ENCODE peak calls at places on chromosomes 13 and 19, in four cellular contexts. E, R, K and W are unnamed samples.

GRCh38 chr13:40644838-40645620 is 21.4 kb downstream of the FOXO1 start:
- DNase-seq in E (peak), R (no peak), K (no peak), W (peak)

GRCh38 chr13:30340367-30341184 is 33.2 kb upstream of the KATNAL1 start:
- DNase-seq in E (peak), R (no peak), K (peak), W (peak)

GRCh38 chr13:34156841-34157365 is 339.0 kb downstream of the RFC3 start:
- DNase-seq in E (peak), R (peak), K (peak), W (peak)

GRCh38 chr13:91355826-91356710 is 8.6 kb downstream of the MIR17HG start:
- DNase-seq in E (no peak), R (no peak), K (no peak), W (no peak)

GRCh38 chr19:45569619-45570421 is 14.8 kb downstream of the OPA3 start:
- DNase-seq in E (peak), R (peak), K (no peak), W (peak)

GRCh38 chr13:30108913-30109237 is 198.5 kb downstream of the KATNAL1 start:
- DNase-seq in E (no peak), R (no peak), K (no peak), W (peak)

GRCh38 chr19:5947435-5947834 is 30.5 kb downstream of the RANBP3 start:
- DNase-seq in E (no peak), R (no peak), K (peak), W (peak)

GRCh38 chr13:107865643-107866006 is 349.7 kb downstream of the LIG4 start:
- DNase-seq in E (no peak), R (no peak), K (peak), W (no peak)

GRCh38 chr13:94309576-94309975 is 169.9 kb downstream of the DCT start:
- DNase-seq in E (no peak), R (no peak), K (no peak), W (no peak)

GRCh38 chr13:95156208-95156607 is 145.0 kb downstream of the ABCC4 start:
- DNase-seq in E (no peak), R (no peak), K (peak), W (no peak)

GRCh38 chr13:46211116-46211515 is 612 bp upstream of the LRRC63 start:
- DNase-seq in E (peak), R (no peak), K (no peak), W (peak)

GRCh38 chr13:98384739-98385138 is 192.2 kb downstream of the STK24 start:
- DNase-seq in E (no peak), R (no peak), K (peak), W (no peak)

GRCh38 chr19:52640916-52641315 is 2.8 kb upstream of the ZNF83 start:
- DNase-seq in E (peak), R (peak), K (no peak), W (no peak)

GRCh38 chr19:35058370-35058769 is 16.8 kb downstream of the HPN start:
- DNase-seq in E (no peak), R (no peak), K (no peak), W (no peak)

GRCh38 chr19:8311461-8312260 is 3.5 kb upstream of the CD320 start:
- DNase-seq in E (no peak), R (no peak), K (no peak), W (no peak)

GRCh38 chr13:20431687-20432384 is 93.8 kb downstream of the CRYL1 start:
- DNase-seq in E (no peak), R (no peak), K (no peak), W (no peak)

GRCh38 chr19:18156841-18157464 is 4.0 kb downstream of the PIK3R2 start:
- DNase-seq in E (no peak), R (no peak), K (peak), W (no peak)

GRCh38 chr19:56839665-56840451 is 668 bp downstream of the PEG3 start:
- DNase-seq in E (peak), R (no peak), K (no peak), W (peak)

GRCh38 chr19:36267061-36267845 is 52.3 kb downstream of the ZNF146 start:
- DNase-seq in E (no peak), R (no peak), K (no peak), W (peak)

GRCh38 chr13:40376296-40376849 is 290.1 kb downstream of the FOXO1 start:
- DNase-seq in E (no peak), R (no peak), K (no peak), W (no peak)

GRCh38 chr19:14494910-14495677 is 833 bp downstream of the GIPC1 start:
- DNase-seq in E (no peak), R (no peak), K (no peak), W (peak)

GRCh38 chr19:51501594-51502263 is at the start of gene SIGLEC12:
- DNase-seq in E (no peak), R (no peak), K (no peak), W (no peak)

GRCh38 chr19:53900191-53900860 is 8.8 kb upstream of the CACNG7 start:
- DNase-seq in E (no peak), R (no peak), K (no peak), W (no peak)

GRCh38 chr19:46639356-46640061 is 3.5 kb upstream of the GNG8 start:
- DNase-seq in E (peak), R (no peak), K (peak), W (peak)

GRCh38 chr13:80141114-80141849 is 199.6 kb downstream of the SPRY2 start:
- DNase-seq in E (peak), R (no peak), K (peak), W (no peak)

GRCh38 chr19:14023404-14024235 is 4.3 kb upstream of the RLN3 start:
- DNase-seq in E (peak), R (peak), K (peak), W (no peak)

GRCh38 chr13:92260363-92260762 is 861.9 kb downstream of the GPC5 start:
- DNase-seq in E (peak), R (no peak), K (no peak), W (no peak)

GRCh38 chr13:110712849-110713641 is 455 bp upstream of the ING1 start:
- DNase-seq in E (peak), R (peak), K (peak), W (peak)

GRCh38 chr19:38306236-38306635 is 2.2 kb downstream of the C19orf33 start:
- DNase-seq in E (no peak), R (no peak), K (no peak), W (no peak)

GRCh38 chr19:38304866-38305429 is 897 bp downstream of the C19orf33 start:
- DNase-seq in E (peak), R (peak), K (no peak), W (peak)

GRCh38 chr19:38307076-38307475 is 3.0 kb downstream of the C19orf33 start:
- DNase-seq in E (no peak), R (no peak), K (no peak), W (no peak)

GRCh38 chr19:38304352-38304865 is 358 bp downstream of the C19orf33 start:
- DNase-seq in E (peak), R (no peak), K (no peak), W (no peak)

GRCh38 chr19:38303517-38304351 is at the start of gene C19orf33:
- DNase-seq in E (peak), R (peak), K (no peak), W (peak)
- H3K4ac ChIP-seq in E (no peak), R (no peak), K (no peak), W (no peak)

DNA sequence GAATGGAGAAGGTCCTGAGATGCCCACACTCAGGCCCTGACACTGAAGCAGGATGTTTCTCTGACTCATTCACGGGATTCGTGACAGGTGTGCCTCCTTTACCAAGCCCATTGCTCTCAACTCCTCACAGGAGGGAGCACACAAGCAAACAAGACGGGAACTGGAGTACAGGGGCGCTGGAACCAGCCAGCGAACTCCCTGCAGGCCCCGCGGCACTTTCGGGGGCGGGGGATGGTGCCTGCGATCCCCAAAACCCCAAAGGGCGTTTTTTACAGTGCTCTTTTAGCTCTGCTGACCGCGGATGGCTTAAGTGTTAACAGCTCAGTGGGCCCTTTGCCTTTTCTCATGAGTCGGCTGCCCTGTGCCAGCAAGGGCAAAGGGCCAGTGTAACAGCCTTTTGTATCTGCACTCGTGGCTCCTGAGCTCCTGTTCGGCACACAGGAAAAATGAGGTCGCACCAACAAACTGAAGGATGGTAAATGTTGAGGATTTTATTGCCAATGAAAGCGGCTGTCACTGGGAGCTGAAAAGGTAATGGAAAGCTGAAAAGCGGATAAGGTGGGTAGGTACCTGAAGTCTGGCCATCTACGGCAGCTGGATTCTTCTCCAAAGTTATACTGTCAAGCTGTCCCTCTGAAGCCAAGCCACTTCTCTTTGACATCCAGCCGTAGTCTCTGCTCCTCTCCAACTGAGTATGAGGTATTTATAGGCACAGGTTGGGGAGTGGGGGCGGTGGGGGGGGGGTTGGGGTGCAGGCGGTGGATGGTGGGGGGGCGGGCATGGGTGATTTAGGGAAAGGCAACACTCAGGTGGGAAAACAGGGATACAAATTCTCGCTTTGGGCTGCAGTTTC is 65.0 kb upstream of the TRPC4 start:
- DNase-seq in E (peak), R (peak), K (no peak), W (no peak)
- H2BK120ac ChIP-seq in E (no peak), R (no peak), K (no peak), W (no peak)

DNA sequence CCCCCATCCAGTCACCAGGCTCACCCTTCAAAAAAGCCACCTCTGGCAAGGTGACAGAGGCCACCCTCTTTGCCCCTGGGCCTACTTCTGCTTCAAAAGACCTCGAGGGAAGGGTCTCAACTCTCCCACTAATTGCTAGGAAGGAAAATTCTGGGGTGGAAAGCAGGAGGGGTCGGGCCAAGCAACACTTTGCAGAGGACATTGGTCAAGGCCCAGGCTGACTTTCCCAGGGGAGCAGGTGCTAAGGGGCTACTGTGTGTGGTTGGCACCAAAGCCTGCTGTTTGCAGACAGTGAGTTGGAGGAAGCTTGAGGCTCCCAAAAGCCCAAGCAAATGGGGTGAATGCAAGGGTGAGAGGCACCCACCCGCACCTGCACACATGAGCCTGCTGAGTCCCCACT is 28.6 kb upstream of the VSTM2B start:
- DNase-seq in E (no peak), R (no peak), K (no peak), W (no peak)
- H3K23ac ChIP-seq in E (no peak), R (no peak), K (no peak), W (no peak)

GRCh38 chr19:38384209-38385027 is 3.4 kb downstream of the GGN start:
- DNase-seq in E (peak), R (peak), K (no peak), W (no peak)

GRCh38 chr19:38383184-38383583 is 4.7 kb downstream of the GGN start:
- DNase-seq in E (no peak), R (no peak), K (no peak), W (peak)

GRCh38 chr19:38378866-38379265 is 4.5 kb downstream of the PSMD8 start:
- DNase-seq in E (no peak), R (no peak), K (peak), W (no peak)

GRCh38 chr19:38383743-38384142 is 4.1 kb downstream of the GGN start:
- DNase-seq in E (no peak), R (no peak), K (no peak), W (no peak)

GRCh38 chr19:38381138-38381537 is 6.7 kb downstream of the GGN start:
- DNase-seq in E (no peak), R (no peak), K (no peak), W (no peak)
- H3K4ac ChIP-seq in E (no peak), R (no peak), K (no peak), W (no peak)

GRCh38 chr13:32164622-32165268 is 133.2 kb downstream of the FRY start:
- DNase-seq in E (peak), R (peak), K (peak), W (peak)
- H2BK120ac ChIP-seq in E (no peak), R (no peak), K (peak), W (no peak)